ENCODE peak calls at places on chromosomes 16 and 17, in six cellular contexts. I is PC-9; M is stimulated activated CD4-positive, alpha-beta T cell treated with anti-CD3 and anti-CD28 coated beads, Interleukin-4, amount 100 ng/mL, for 24 hours; F is NCI-H1092; W is bronchial epithelial cell; O is germinal center. S is an unnamed sample.

GRCh38 chr17:74210191-74211140 is 2.9 kb upstream of the TTYH2 start:
- DNase-seq in I (peak; percentile 62), M (peak; percentile 83), F (no peak), W (peak; percentile 53), O (peak; percentile 87), S (peak; percentile 90)

GRCh38 chr17:42180922-42181850 is at the start of gene KCNH4:
- DNase-seq in I (no peak), M (peak; percentile 90), F (peak; percentile 72), W (peak; percentile 20), O (peak; percentile 92), S (peak; percentile 69)

GRCh38 chr16:88499836-88500251 is 46.8 kb downstream of the ZFPM1 start:
- DNase-seq in I (no peak), M (no peak), F (no peak), W (no peak), O (no peak), S (no peak)

GRCh38 chr17:45293413-45294211 is 23.2 kb downstream of the MAP3K14 start:
- DNase-seq in I (peak; percentile 96), M (no peak), F (no peak), W (peak; percentile 81), O (no peak), S (no peak)

GRCh38 chr17:7241047-7241733 is 1.1 kb downstream of the GABARAP start:
- DNase-seq in I (no peak), M (no peak), F (no peak), W (no peak), O (no peak), S (no peak)

GRCh38 chr17:30093463-30094147 is 23.0 kb upstream of the NSRP1 start:
- DNase-seq in I (peak; percentile 40), M (peak; percentile 48), F (peak; percentile 37), W (peak; percentile 44), O (peak; percentile 80), S (peak; percentile 65)

GRCh38 chr17:28279411-28279810 is 39.6 kb upstream of the TMEM97 start:
- DNase-seq in I (no peak), M (no peak), F (no peak), W (no peak), O (no peak), S (no peak)

GRCh38 chr16:15492091-15492740 is 57.8 kb downstream of the BMERB1 start:
- DNase-seq in I (no peak), M (no peak), F (no peak), W (no peak), O (no peak), S (no peak)

GRCh38 chr16:13680021-13680672 is 239.8 kb upstream of the ERCC4 start:
- DNase-seq in I (no peak), M (no peak), F (no peak), W (no peak), O (no peak), S (no peak)

GRCh38 chr16:56789360-56789759 is 59.4 kb downstream of the NUP93 start:
- DNase-seq in I (peak; percentile 55), M (peak; percentile 6), F (no peak), W (peak; percentile 60), O (peak; percentile 15), S (peak; percentile 59)

GRCh38 chr17:17971431-17972125 is 622 bp downstream of the TOM1L2 start:
- DNase-seq in I (no peak), M (no peak), F (no peak), W (no peak), O (peak; percentile 19), S (no peak)

GRCh38 chr16:4217246-4218131 is 24.4 kb downstream of the SRL start:
- DNase-seq in I (peak; percentile 20), M (no peak), F (peak; percentile 37), W (no peak), O (no peak), S (no peak)

GRCh38 chr16:55386534-55387296 is 62.7 kb downstream of the IRX6 start:
- DNase-seq in I (peak; percentile 94), M (no peak), F (no peak), W (peak; percentile 88), O (no peak), S (no peak)

GRCh38 chr16:30786936-30787612 is at the start of gene ZNF629:
- DNase-seq in I (peak; percentile 49), M (peak; percentile 46), F (peak; percentile 63), W (no peak), O (no peak), S (no peak)

GRCh38 chr16:66927012-66927436 is 1.7 kb upstream of the RRAD start:
- DNase-seq in I (peak; percentile 94), M (no peak), F (no peak), W (peak; percentile 67), O (no peak), S (no peak)

GRCh38 chr16:56107944-56108583 is 83.2 kb upstream of the GNAO1 start:
- DNase-seq in I (no peak), M (no peak), F (peak; percentile 73), W (no peak), O (no peak), S (no peak)

GRCh38 chr16:82264781-82265180 is 94.8 kb upstream of the MPHOSPH6 start:
- DNase-seq in I (no peak), M (no peak), F (no peak), W (no peak), O (no peak), S (no peak)

GRCh38 chr17:7010523-7010922 is 1.9 kb upstream of the RNASEK start:
- DNase-seq in I (no peak), M (no peak), F (no peak), W (no peak), O (no peak), S (no peak)

GRCh38 chr17:58059141-58059540 is 24.1 kb upstream of the DYNLL2 start:
- DNase-seq in I (no peak), M (no peak), F (no peak), W (no peak), O (no peak), S (no peak)

GRCh38 chr16:78705694-78706093 is 606.2 kb downstream of the WWOX start:
- DNase-seq in I (peak; percentile 67), M (peak; percentile 30), F (no peak), W (peak; percentile 99), O (peak; percentile 21), S (peak; percentile 20)

GRCh38 chr17:16417896-16418683 is 2.7 kb downstream of the TRPV2 start:
- DNase-seq in I (peak; percentile 47), M (no peak), F (no peak), W (no peak), O (no peak), S (peak; percentile 51)

GRCh38 chr16:23803591-23804123 is 32.1 kb upstream of the PRKCB start:
- DNase-seq in I (no peak), M (peak; percentile 77), F (no peak), W (peak; percentile 40), O (peak; percentile 78), S (no peak)

GRCh38 chr16:81646561-81646960 is 132.5 kb upstream of the PLCG2 start:
- DNase-seq in I (no peak), M (no peak), F (no peak), W (peak; percentile 80), O (no peak), S (no peak)

GRCh38 chr16:80518436-80518835 is 22.4 kb upstream of the DYNLRB2 start:
- DNase-seq in I (no peak), M (peak; percentile 11), F (no peak), W (peak; percentile 50), O (peak; percentile 63), S (no peak)

GRCh38 chr17:39096435-39097158 is 54.8 kb downstream of the PLXDC1 start:
- DNase-seq in I (no peak), M (peak; percentile 14), F (no peak), W (no peak), O (no peak), S (no peak)

GRCh38 chr17:10031606-10032005 is 126.5 kb upstream of the RCVRN start:
- DNase-seq in I (no peak), M (no peak), F (no peak), W (no peak), O (no peak), S (no peak)

GRCh38 chr17:61485067-61485775 is 33.0 kb downstream of the TBX4 start:
- DNase-seq in I (no peak), M (no peak), F (no peak), W (no peak), O (no peak), S (no peak)

GRCh38 chr16:5062790-5063765 is 2.7 kb downstream of the C16orf89 start:
- DNase-seq in I (no peak), M (no peak), F (no peak), W (no peak), O (no peak), S (no peak)

S was measured in NCI-H1694.